ENCODE peak calls at places on chromosomes 3 and 15, in six cellular contexts. K, Y, O, U, V and I are unnamed samples.

GRCh38 chr3:13835246-13835645 is 44.6 kb downstream of the WNT7A start:
- DNase-seq in O (no peak), U (no peak), V (no peak), K (no peak), Y (no peak), I (no peak)

GRCh38 chr15:63504979-63505841 is 817 bp downstream of the USP3 start:
- DNase-seq in Y (peak; percentile 45), U (peak; percentile 51), V (peak; percentile 85), O (peak; percentile 79), K (peak; percentile 45), I (peak; percentile 64)

GRCh38 chr3:42600958-42601675 is 631 bp downstream of the NKTR start:
- DNase-seq in O (peak; percentile 89), U (peak; percentile 65), V (peak; percentile 85), K (peak; percentile 67), Y (peak; percentile 59), I (no peak)

GRCh38 chr15:95596487-95596886 is 734.0 kb upstream of the NR2F2 start:
- DNase-seq in V (no peak), K (no peak), Y (no peak), U (no peak), O (peak; percentile 61), I (no peak)

GRCh38 chr3:65946438-65946837 is 92.3 kb downstream of the MAGI1 start:
- DNase-seq in Y (no peak), V (no peak), O (no peak), K (peak; percentile 81), U (peak; percentile 37), I (no peak)

GRCh38 chr3:184337315-184337714 is at the start of gene FAM131A:
- DNase-seq in U (peak; percentile 28), Y (no peak), K (no peak), O (no peak), V (peak; percentile 77), I (no peak)

GRCh38 chr3:46926447-46926846 is 48.9 kb downstream of the PTH1R start:
- DNase-seq in U (no peak), K (no peak), O (no peak), Y (no peak), V (no peak), I (no peak)

GRCh38 chr3:14474363-14475081 is 65.6 kb downstream of the GRIP2 start:
- DNase-seq in K (no peak), Y (no peak), O (no peak), V (no peak), U (peak; percentile 16), I (no peak)

GRCh38 chr3:184236636-184237035 is 7.3 kb downstream of the VWA5B2 start:
- DNase-seq in O (no peak), U (no peak), Y (no peak), K (no peak), V (no peak), I (no peak)

GRCh38 chr15:98980899-98981228 is 26.7 kb downstream of the PGPEP1L start:
- DNase-seq in K (no peak), U (no peak), Y (no peak), O (no peak), V (no peak), I (no peak)

GRCh38 chr3:46934067-46934466 is 42.5 kb downstream of the CCDC12 start:
- DNase-seq in K (no peak), V (no peak), O (no peak), U (no peak), Y (no peak), I (no peak)

GRCh38 chr3:129412542-129413198 is 15.8 kb downstream of the EFCAB12 start:
- DNase-seq in Y (no peak), K (peak; percentile 47), O (no peak), U (peak; percentile 88), V (no peak), I (no peak)

GRCh38 chr3:150765949-150766720 is 3.2 kb upstream of the SIAH2 start:
- DNase-seq in V (no peak), U (peak; percentile 78), O (peak; percentile 54), K (peak; percentile 90), Y (no peak), I (no peak)

GRCh38 chr3:177237206-177237605 is 39.9 kb upstream of the TBL1XR1 start:
- DNase-seq in O (no peak), K (no peak), U (no peak), V (no peak), Y (no peak), I (no peak)

GRCh38 chr15:51274956-51275355 is 63.4 kb downstream of the CYP19A1 start:
- DNase-seq in K (no peak), V (no peak), Y (no peak), O (no peak), U (no peak), I (no peak)

GRCh38 chr3:99720985-99721632 is 82.7 kb downstream of the COL8A1 start:
- DNase-seq in Y (peak; percentile 62), V (no peak), K (peak; percentile 42), U (peak; percentile 29), O (no peak), I (no peak)

GRCh38 chr15:53022788-53023187 is 232.7 kb upstream of the ONECUT1 start:
- DNase-seq in K (no peak), Y (no peak), O (no peak), V (no peak), U (no peak), I (no peak)

GRCh38 chr15:51499379-51499976 is 123.1 kb downstream of the DMXL2 start:
- DNase-seq in V (no peak), Y (no peak), O (peak; percentile 49), K (peak; percentile 20), U (peak; percentile 63), I (no peak)

DNA sequence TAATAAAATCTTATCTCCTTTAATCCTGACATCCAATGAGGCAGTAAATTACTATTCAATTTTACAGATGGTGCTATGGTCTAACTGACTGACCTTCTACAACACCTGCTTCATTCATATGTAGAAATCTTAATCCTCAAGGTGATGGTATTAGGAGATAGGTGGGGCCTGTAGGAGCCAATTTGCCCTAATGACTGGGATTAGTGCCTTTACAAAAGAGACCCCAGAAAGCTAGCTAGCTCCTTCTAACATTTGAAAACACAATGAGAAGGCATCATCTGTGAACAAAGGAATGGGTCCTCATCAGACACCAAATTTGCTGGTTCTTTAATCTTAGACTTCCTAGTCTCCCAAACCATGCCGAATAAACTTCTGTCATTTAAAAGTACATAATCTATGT is 137.4 kb upstream of the UBP1 start:
- DNase-seq in K (no peak), V (no peak), U (no peak), Y (no peak), O (peak; percentile 72), I (no peak)
- H3K36me3 ChIP-seq in K (peaks cover 6% of the 10 kb centered on the region), V (no peaks in the 10 kb centered on the region), U (peaks cover 5% of the 10 kb centered on the region), Y (no peaks in the 10 kb centered on the region), O (peaks cover 9% of the 10 kb centered on the region), I (no peaks in the 10 kb centered on the region)

GRCh38 chr3:68060186-68060585 is 405.8 kb upstream of the SUCLG2 start:
- DNase-seq in O (no peak), U (no peak), V (no peak), K (no peak), Y (no peak), I (no peak)
- H3K4me3 ChIP-seq in O (no peak overlapping the region), U (no peak overlapping the region), V (no peak overlapping the region), K (no peak overlapping the region), Y (no peak overlapping the region), I (no peak overlapping the region)

DNA sequence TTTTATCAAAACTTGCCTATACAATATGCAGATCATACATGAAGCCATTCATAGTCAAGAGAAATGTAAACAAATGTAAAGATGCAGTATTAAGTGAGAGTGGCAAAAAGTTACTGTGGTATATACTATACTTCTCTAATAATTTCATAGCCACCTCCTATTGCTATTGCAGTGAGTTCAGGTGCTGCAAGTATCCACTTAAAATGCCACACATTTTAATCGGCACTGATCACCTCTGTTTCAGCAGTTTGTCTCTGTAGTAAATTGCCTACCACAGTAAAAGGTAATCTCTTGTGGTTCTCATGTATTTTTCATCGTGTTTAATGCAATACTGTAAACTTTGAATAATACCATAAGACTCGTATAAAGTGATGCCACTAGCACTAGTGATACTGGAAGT is 20.4 kb upstream of the FAH start:
- DNase-seq in V (no peak), U (no peak), K (no peak), Y (no peak), O (no peak), I (no peak)
- H3K36me3 ChIP-seq in V (no peaks in the 10 kb centered on the region), U (peaks cover 7% of the 10 kb centered on the region), K (peaks cover 17% of the 10 kb centered on the region), Y (peaks cover 21% of the 10 kb centered on the region), O (peaks cover 5% of the 10 kb centered on the region), I (peaks cover 5% of the 10 kb centered on the region)

GRCh38 chr3:4806535-4807108 is 172.6 kb upstream of the BHLHE40 start:
- DNase-seq in V (no peak), O (no peak), Y (no peak), U (no peak), K (no peak), I (no peak)

GRCh38 chr3:4808637-4809036 is 170.6 kb upstream of the BHLHE40 start:
- DNase-seq in K (no peak), V (no peak), O (no peak), Y (no peak), U (no peak), I (no peak)

GRCh38 chr3:4809970-4810369 is 169.3 kb upstream of the BHLHE40 start:
- DNase-seq in K (no peak), V (no peak), O (no peak), Y (no peak), U (no peak), I (no peak)

GRCh38 chr3:4805662-4806061 is 173.6 kb upstream of the BHLHE40 start:
- DNase-seq in K (no peak), U (no peak), V (no peak), Y (no peak), O (no peak), I (no peak)

DNA sequence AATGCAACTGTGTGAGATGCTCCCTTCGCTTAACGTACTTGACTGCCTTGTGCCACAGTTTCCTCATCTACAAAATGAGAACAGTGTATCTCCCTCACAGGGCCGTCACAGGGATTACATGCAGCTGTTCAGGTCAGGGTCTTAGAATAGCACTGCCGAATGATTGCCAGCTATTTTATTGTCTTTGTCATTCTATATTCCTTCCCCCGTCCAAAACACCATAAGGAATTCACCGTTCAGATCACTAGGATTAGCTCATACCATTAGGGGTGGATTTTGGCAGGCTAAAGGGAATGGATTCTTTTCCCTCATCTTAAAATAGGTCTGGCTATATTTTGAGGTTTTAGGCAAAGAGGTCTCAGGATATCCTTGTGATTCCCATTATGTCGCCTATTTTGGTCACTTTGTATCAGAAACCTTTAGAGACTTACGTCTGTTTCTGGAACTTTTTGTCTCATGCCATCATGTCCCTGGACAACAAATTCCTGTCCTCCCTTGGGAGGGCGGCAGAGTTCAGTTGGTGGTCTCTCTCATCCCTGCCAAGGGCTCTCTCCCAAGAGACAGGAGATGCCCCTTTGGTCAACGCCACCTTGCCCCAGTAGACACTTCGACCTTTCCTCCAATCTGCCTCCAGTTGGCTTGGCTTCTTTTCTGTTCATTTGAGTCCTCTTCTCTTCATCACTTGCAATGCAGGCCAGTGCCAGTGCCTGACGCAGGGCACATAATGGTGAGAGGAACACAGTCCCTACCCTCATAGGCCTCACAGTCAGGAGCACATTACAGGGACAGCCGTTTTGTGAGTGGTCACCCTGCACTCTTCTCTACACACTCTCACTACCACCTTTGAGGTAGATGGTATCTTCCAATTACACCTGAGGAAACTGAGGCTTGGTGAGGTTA is 171.6 kb upstream of the BHLHE40 start:
- DNase-seq in V (no peak), U (no peak), O (no peak), Y (no peak), K (peak; percentile 11), I (no peak)
- H3K4me3 ChIP-seq in V (no peak overlapping the region), U (no peak overlapping the region), O (no peak overlapping the region), Y (no peak overlapping the region), K (no peak overlapping the region), I (no peak overlapping the region)